ENCODE peak calls at places on chromosomes 12 and 14, in eight cellular contexts. R is GM06990; E is choroid plexus epithelial cell; Y is gastrocnemius medialis; X is GM12864; W is coronary artery; A is CD8-positive, alpha-beta T cell; J is epithelial cell of esophagus. N is an unnamed sample.

GRCh38 chr12:106585862-106586534 is 3.2 kb downstream of the RFX4 start:
- DNase-seq in W (no peak), Y (no peak), R (peak; percentile 33), J (no peak), A (no peak), E (no peak), X (no peak), N (no peak)

GRCh38 chr14:22314183-22314820 is 274.7 kb downstream of the DAD1 start:
- DNase-seq in R (no peak), E (peak; percentile 81), A (no peak), X (peak; percentile 40), W (no peak), Y (no peak), J (peak; percentile 73), N (peak; percentile 48)

GRCh38 chr12:104975621-104976343 is 10.3 kb upstream of the NOPCHAP1 start:
- DNase-seq in R (no peak), W (no peak), E (no peak), J (peak; percentile 83), A (no peak), Y (no peak), X (no peak), N (no peak)

GRCh38 chr12:110993425-110993824 is 73.0 kb upstream of the MYL2 start:
- DNase-seq in A (no peak), R (no peak), Y (no peak), W (no peak), E (no peak), X (no peak), J (no peak), N (no peak)

GRCh38 chr14:96888593-96888992 is 91.4 kb downstream of the VRK1 start:
- DNase-seq in Y (no peak), J (no peak), A (no peak), R (no peak), W (no peak), E (peak; percentile 8), X (no peak), N (no peak)

GRCh38 chr12:95349291-95349690 is 124.7 kb upstream of the METAP2 start:
- DNase-seq in E (no peak), Y (no peak), J (no peak), X (no peak), W (no peak), R (no peak), A (no peak), N (no peak)

GRCh38 chr14:101862711-101863110 is 101.2 kb downstream of the PPP2R5C start:
- DNase-seq in X (no peak), A (no peak), W (no peak), R (no peak), E (no peak), Y (no peak), J (no peak), N (no peak)

GRCh38 chr12:95838125-95838524 is 20.6 kb upstream of the SNRPF start:
- DNase-seq in R (no peak), E (peak; percentile 81), J (peak; percentile 10), A (no peak), W (no peak), Y (no peak), X (no peak), N (no peak)

GRCh38 chr12:122244565-122245371 is 18.9 kb upstream of the DIABLO start:
- DNase-seq in E (no peak), Y (no peak), X (no peak), J (no peak), W (no peak), A (peak; percentile 6), R (no peak), N (no peak)

GRCh38 chr12:96211989-96212388 is 17.8 kb downstream of the ELK3 start:
- DNase-seq in R (no peak), W (peak; percentile 43), E (no peak), J (no peak), Y (no peak), A (no peak), X (no peak), N (no peak)

GRCh38 chr14:21987937-21988336 is 314.3 kb upstream of the OR4E1 start:
- DNase-seq in E (peak; percentile 58), J (peak; percentile 47), A (no peak), R (no peak), Y (no peak), X (no peak), W (no peak), N (no peak)

GRCh38 chr12:113397497-113398197 is 6.0 kb downstream of the SDS start:
- DNase-seq in X (no peak), W (no peak), Y (no peak), A (no peak), E (no peak), R (no peak), J (no peak), N (no peak)

GRCh38 chr12:15996254-15996653 is 85.1 kb downstream of the DERA start:
- DNase-seq in Y (no peak), W (no peak), J (peak; percentile 8), X (no peak), E (peak; percentile 69), R (no peak), A (no peak), N (no peak)

GRCh38 chr12:52570511-52570910 is 3.1 kb downstream of the KRT74 start:
- DNase-seq in Y (no peak), E (no peak), W (no peak), J (no peak), R (no peak), A (no peak), X (no peak), N (no peak)

GRCh38 chr12:116718578-116719454 is 19.1 kb downstream of the SPRING1 start:
- DNase-seq in Y (no peak), W (no peak), X (no peak), A (no peak), R (no peak), E (peak; percentile 36), J (peak; percentile 36), N (no peak)

GRCh38 chr14:54312166-54312801 is 84.5 kb upstream of the CDKN3 start:
- DNase-seq in R (no peak), J (peak; percentile 100), X (no peak), E (peak; percentile 94), Y (no peak), W (no peak), A (no peak), N (no peak)

GRCh38 chr12:102847131-102847530 is 69.9 kb downstream of the PAH start:
- DNase-seq in X (no peak), W (no peak), Y (no peak), E (no peak), J (no peak), A (no peak), R (no peak), N (no peak)

GRCh38 chr12:102849722-102850447 is 67.2 kb downstream of the PAH start:
- DNase-seq in Y (no peak), E (no peak), A (no peak), W (no peak), X (no peak), R (no peak), J (no peak), N (no peak)

GRCh38 chr12:102851246-102851645 is 65.8 kb downstream of the PAH start:
- DNase-seq in A (no peak), E (no peak), X (no peak), W (no peak), Y (no peak), J (peak; percentile 4), R (no peak), N (no peak)

DNA sequence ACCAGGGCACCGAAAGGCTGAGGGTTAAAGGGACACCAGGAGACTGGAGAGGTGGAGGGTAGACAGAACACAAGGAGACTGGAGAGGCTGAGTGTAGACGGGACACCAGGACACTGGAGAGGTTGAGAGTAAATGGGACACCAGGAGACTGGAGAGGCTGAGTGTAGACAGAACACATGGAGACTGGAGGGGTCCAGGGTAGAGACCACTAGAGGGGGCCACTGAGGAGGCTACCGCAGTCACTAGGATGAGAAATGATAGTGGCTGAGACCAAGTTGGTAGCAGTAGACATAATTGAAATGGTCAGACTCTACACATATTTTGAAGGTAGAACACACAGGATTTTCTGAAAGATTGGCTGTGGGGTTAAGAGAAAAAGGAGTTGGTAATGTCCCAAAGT is 68.2 kb downstream of the PAH start:
- DNase-seq in R (no peak), Y (no peak), J (no peak), E (no peak), A (no peak), W (no peak), X (no peak), N (no peak)
- TF ChIP-seq CTCF in R (peak; percentile 12), Y (no peak), J (no peak), E (no peak), A (no peak), W (no peak), X (no peak), N (no peak)

DNA sequence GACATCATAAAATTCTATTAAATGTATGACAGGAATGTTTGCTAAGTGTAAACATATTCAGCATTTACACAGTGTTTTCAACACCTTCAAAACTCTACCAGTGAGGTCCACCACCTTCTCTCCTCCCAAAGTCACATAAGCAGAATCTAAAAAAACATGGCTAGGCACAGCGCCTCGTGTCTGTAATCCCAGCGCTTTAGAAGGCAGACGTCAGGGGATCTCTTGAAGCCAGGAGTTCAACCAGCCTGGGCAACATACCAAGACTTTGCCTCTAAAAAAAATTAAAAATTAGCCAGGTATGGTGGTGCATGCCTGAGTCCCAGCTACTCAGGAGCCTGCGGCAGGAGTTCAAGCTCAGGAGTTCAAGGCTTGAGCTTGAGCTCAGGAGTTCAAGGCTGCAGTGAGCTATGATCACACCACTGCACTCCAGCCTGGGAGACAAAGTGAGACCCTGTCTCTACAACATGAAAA is 30.0 kb downstream of the NUMB start:
- DNase-seq in X (no peak), J (no peak), R (no peak), A (no peak), Y (no peak), E (peak; percentile 73), W (no peak), N (no peak)
- TF ChIP-seq CTCF in X (no peak), J (no peak), R (no peak), A (no peak), Y (no peak), E (no peak), W (no peak), N (no peak)

GRCh38 chr12:108457006-108457733 is 57.9 kb upstream of the FICD start:
- DNase-seq in A (no peak), X (peak; percentile 30), W (no peak), R (peak; percentile 18), J (peak; percentile 60), Y (no peak), E (peak; percentile 81), N (peak; percentile 34)
- TF ChIP-seq CTCF in A (peak; percentile 59), X (peak; percentile 72), W (peak; percentile 62), R (peak; percentile 77), J (peak; percentile 63), Y (peak; percentile 43), E (peak; percentile 83), N (peak; percentile 82)

DNA sequence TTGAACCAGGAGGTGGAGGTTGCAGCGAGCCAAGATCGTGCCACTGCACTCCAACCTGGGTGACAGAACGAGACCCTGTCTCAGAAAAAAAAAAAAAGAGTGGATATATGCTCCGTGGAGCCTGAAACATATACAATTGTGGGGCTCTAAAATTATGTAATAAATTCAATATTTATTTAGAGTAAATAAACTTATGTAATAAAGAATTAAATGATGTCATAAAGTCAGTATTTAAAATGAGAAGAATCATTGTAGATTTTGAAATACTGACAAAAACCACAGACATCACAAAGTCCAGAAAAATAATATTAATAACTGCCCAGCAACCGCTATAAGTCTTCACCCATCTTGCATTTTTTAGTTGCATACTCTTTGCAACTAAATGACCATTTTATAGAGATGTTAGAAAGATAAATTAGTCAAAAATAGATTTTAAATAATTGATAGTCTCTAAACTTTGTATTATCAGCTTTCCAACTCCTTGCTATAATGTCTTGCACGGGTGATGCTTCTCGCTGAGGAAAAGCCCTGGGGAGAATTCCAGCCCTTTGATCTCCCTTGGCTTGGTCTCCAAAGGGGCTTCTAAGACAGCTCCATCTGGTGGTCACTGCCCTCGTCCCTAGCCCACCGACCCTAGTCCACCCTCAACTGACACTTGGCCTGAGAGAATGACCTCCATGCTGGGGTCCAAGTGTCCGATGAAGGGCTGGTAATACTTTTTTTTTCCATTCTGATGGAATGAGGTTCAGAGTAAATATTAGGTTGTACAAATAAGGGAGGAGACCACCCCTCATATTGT is 7.9 kb upstream of the TMBIM6 start:
- DNase-seq in A (no peak), J (no peak), W (no peak), Y (no peak), E (no peak), R (no peak), X (no peak), N (no peak)
- TF ChIP-seq CTCF in A (no peak), J (no peak), W (no peak), Y (no peak), E (no peak), R (no peak), X (no peak), N (peak; percentile 2)